ENCODE peak calls at places on chromosomes 11 and 22, in seven cellular contexts. A is mammary epithelial cell; R is thyroid gland; S is GM23248; E is naive thymus-derived CD4-positive, alpha-beta T cell; H is uterus; U is CD4-positive, alpha-beta memory T cell. L is an unnamed sample.

GRCh38 chr22:37303821-37304274 is 21.5 kb downstream of the CYTH4 start:
- DNase-seq in A (peak), R (no peak), S (peak), E (no peak), H (no peak), U (no peak), L (peak)

GRCh38 chr22:31616315-31616980 is 45.6 kb downstream of the PISD start:
- DNase-seq in A (no peak), R (no peak), S (no peak), E (no peak), H (no peak), U (no peak), L (no peak)

GRCh38 chr22:49934891-49935557 is 16.6 kb downstream of the CRELD2 start:
- DNase-seq in A (no peak), R (peak), S (peak), E (peak), H (peak), U (peak), L (no peak)

GRCh38 chr22:31915499-31916065 is 28.8 kb upstream of the YWHAH start:
- DNase-seq in A (no peak), R (no peak), S (no peak), E (no peak), H (no peak), U (no peak), L (no peak)

GRCh38 chr22:49954991-49955580 is 5.5 kb upstream of the PIM3 start:
- DNase-seq in A (no peak), R (peak), S (no peak), E (no peak), H (no peak), U (no peak), L (no peak)

GRCh38 chr11:67270256-67271211 is 4.3 kb downstream of the GRK2 start:
- DNase-seq in A (no peak), R (no peak), S (no peak), E (peak), H (peak), U (no peak), L (no peak)

GRCh38 chr11:9664276-9665171 is 647 bp downstream of the SWAP70 start:
- DNase-seq in A (peak), R (peak), S (peak), E (no peak), H (peak), U (peak), L (peak)

GRCh38 chr11:78453140-78453935 is 35.7 kb upstream of the GAB2 start:
- DNase-seq in A (no peak), R (no peak), S (no peak), E (no peak), H (no peak), U (no peak), L (no peak)

GRCh38 chr11:46597609-46598219 is 3.9 kb upstream of the AMBRA1 start:
- DNase-seq in A (no peak), R (no peak), S (peak), E (no peak), H (no peak), U (no peak), L (peak)

GRCh38 chr22:44382461-44383038 is 69.8 kb upstream of the SHISAL1 start:
- DNase-seq in A (no peak), R (no peak), S (no peak), E (no peak), H (no peak), U (no peak), L (no peak)

GRCh38 chr22:24996420-24996952 is 44.0 kb downstream of the KIAA1671 start:
- DNase-seq in A (no peak), R (no peak), S (peak), E (no peak), H (no peak), U (no peak), L (no peak)

GRCh38 chr22:19981961-19982920 is 34.4 kb downstream of the ARVCF start:
- DNase-seq in A (no peak), R (no peak), S (no peak), E (no peak), H (no peak), U (no peak), L (no peak)

GRCh38 chr22:38135133-38135706 is 24.7 kb upstream of the BAIAP2L2 start:
- DNase-seq in A (peak), R (no peak), S (peak), E (no peak), H (peak), U (no peak), L (peak)

GRCh38 chr11:93648168-93648567 is 13.3 kb upstream of the CEP295 start:
- DNase-seq in A (peak), R (no peak), S (peak), E (no peak), H (no peak), U (no peak), L (peak)

GRCh38 chr11:121886005-121886739 is 229.8 kb downstream of the BLID start:
- DNase-seq in A (no peak), R (peak), S (peak), E (no peak), H (peak), U (no peak), L (no peak)

GRCh38 chr11:13661074-13661623 is 7.3 kb upstream of the FAR1 start:
- DNase-seq in A (no peak), R (no peak), S (no peak), E (no peak), H (no peak), U (no peak), L (no peak)

GRCh38 chr22:22070371-22070824 is 87.8 kb upstream of the TOP3B start:
- DNase-seq in A (peak), R (no peak), S (no peak), E (no peak), H (no peak), U (no peak), L (no peak)

GRCh38 chr11:120690406-120690805 is 178.9 kb downstream of the GRIK4 start:
- DNase-seq in A (no peak), R (no peak), S (no peak), E (no peak), H (no peak), U (no peak), L (no peak)

GRCh38 chr11:128544625-128545024 is 42.7 kb downstream of the ETS1 start:
- DNase-seq in A (no peak), R (peak), S (peak), E (peak), H (no peak), U (no peak), L (no peak)

GRCh38 chr22:46908641-46909107 is 146.2 kb downstream of the TBC1D22A start:
- DNase-seq in A (no peak), R (no peak), S (no peak), E (no peak), H (no peak), U (no peak), L (no peak)

GRCh38 chr11:67449116-67449844 is 3.2 kb downstream of the GPR152 start:
- DNase-seq in A (no peak), R (no peak), S (no peak), E (no peak), H (no peak), U (no peak), L (no peak)

GRCh38 chr11:11844272-11844671 is 2.5 kb downstream of the USP47 start:
- DNase-seq in A (no peak), R (no peak), S (peak), E (no peak), H (no peak), U (no peak), L (no peak)

GRCh38 chr11:11843233-11843632 is 1.5 kb downstream of the USP47 start:
- DNase-seq in A (peak), R (no peak), S (peak), E (peak), H (no peak), U (peak), L (peak)

GRCh38 chr11:11842426-11843008 is 745 bp downstream of the USP47 start:
- DNase-seq in A (peak), R (peak), S (peak), E (peak), H (no peak), U (peak), L (peak)

GRCh38 chr11:11845066-11845465 is 3.3 kb downstream of the USP47 start:
- DNase-seq in A (peak), R (peak), S (peak), E (no peak), H (no peak), U (no peak), L (no peak)

GRCh38 chr11:11843642-11844041 is 1.9 kb downstream of the USP47 start:
- DNase-seq in A (no peak), R (no peak), S (no peak), E (no peak), H (no peak), U (no peak), L (no peak)
- H3K27ac ChIP-seq in A (peak), R (peak), S (peak), E (peak), H (peak), U (peak), L (peak)

GRCh38 chr11:60776167-60776566 is 9.0 kb upstream of the MS4A10 start:
- DNase-seq in A (no peak), R (no peak), S (no peak), E (no peak), H (no peak), U (no peak), L (no peak)
- H3K27ac ChIP-seq in A (no peak), R (no peak), S (no peak), E (no peak), H (no peak), U (no peak), L (no peak)

GRCh38 chr11:117232022-117232878 is at the start of the genes PCSK7 and RNF214:
- DNase-seq in A (peak), R (peak), S (peak), E (peak), H (peak), U (peak), L (peak)

GRCh38 chr11:117229931-117230285 is 2.0 kb downstream of the PCSK7 start:
- DNase-seq in A (no peak), R (no peak), S (no peak), E (no peak), H (no peak), U (no peak), L (no peak)

GRCh38 chr11:117230286-117230961 is 1.4 kb downstream of the PCSK7 start:
- DNase-seq in A (peak), R (no peak), S (peak), E (peak), H (no peak), U (peak), L (no peak)

GRCh38 chr11:117231637-117232021 is 244 bp downstream of the PCSK7 start:
- DNase-seq in A (no peak), R (no peak), S (no peak), E (no peak), H (no peak), U (no peak), L (no peak)

GRCh38 chr11:117230981-117231636 is 764 bp downstream of the PCSK7 start:
- DNase-seq in A (peak), R (no peak), S (peak), E (no peak), H (no peak), U (no peak), L (no peak)
- H3K27ac ChIP-seq in A (peak), R (peak), S (peak), E (peak), H (peak), U (peak), L (no peak)

DNA sequence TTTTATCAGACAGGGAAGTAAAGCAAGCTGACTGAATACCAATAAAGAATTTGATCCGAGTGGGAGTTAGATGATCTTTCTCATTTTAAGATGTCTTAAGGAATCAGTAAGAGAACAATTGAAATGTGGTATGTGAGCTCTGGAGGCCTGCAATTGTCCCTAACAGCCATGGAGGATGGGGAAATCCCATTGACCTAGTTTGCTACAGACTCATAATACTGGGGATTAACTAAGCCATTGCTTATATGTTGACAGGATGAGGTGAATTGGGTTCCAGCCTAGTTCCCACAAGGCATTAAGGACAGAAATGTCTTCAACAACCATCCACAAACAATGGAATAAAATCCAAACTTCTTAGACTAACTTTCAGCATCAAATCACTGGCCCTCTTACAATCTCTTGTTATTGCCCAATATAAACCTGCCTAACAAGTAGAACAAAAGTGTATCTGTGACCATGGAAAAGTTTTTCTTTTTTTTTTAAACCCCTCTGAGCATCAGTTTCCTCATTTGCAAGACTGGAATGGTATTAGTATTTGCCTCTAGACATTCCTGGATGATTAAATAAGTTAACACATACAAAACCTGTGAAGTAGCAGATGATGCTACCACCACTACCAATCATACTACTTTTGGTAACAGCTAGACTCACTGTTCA is 773.2 kb downstream of the DLG2 start:
- DNase-seq in A (peak), R (no peak), S (no peak), E (no peak), H (no peak), U (no peak), L (no peak)
- H3K27ac ChIP-seq in A (no peak), R (no peak), S (no peak), E (no peak), H (no peak), U (no peak), L (no peak)

L was measured in brain microvascular endothelial cell.